ENCODE peak calls at places on chromosomes 3 and 15, in ten cellular contexts. E is kidney; J is body of pancreas; Q is WTC11; L is CD4-positive, alpha-beta T cell; P is HFFc6; R is tibial nerve; G is adrenal gland; M is sigmoid colon; H is H9. C is an unnamed sample.

GRCh38 chr15:69074011-69074842 is 59.7 kb downstream of the NOX5 start:
- DNase-seq in E (peak; percentile 84), J (peak; percentile 65), Q (peak; percentile 69), L (no peak), P (peak; percentile 24), R (no peak), G (peak; percentile 72), M (peak; percentile 69), H (peak; percentile 76), C (peak; percentile 34)

GRCh38 chr15:51076142-51076897 is 18.4 kb downstream of the TNFAIP8L3 start:
- DNase-seq in E (no peak), J (no peak), Q (no peak), L (no peak), P (no peak), R (no peak), G (no peak), M (no peak), H (no peak), C (no peak)

GRCh38 chr3:70393881-70394612 is 81.6 kb upstream of the MDFIC2 start:
- DNase-seq in E (no peak), J (peak; percentile 67), Q (no peak), L (no peak), P (no peak), R (no peak), G (no peak), M (no peak), H (no peak), C (no peak)

GRCh38 chr15:98649996-98650870 is 1.9 kb downstream of the IGF1R start:
- DNase-seq in E (peak; percentile 87), J (peak; percentile 68), Q (no peak), L (peak; percentile 55), P (peak; percentile 37), R (no peak), G (peak; percentile 42), M (no peak), H (no peak), C (peak; percentile 27)

GRCh38 chr3:163218336-163218735 is 1721.7 kb downstream of the OTOL1 start:
- DNase-seq in E (no peak), J (no peak), Q (no peak), L (no peak), P (no peak), R (no peak), G (no peak), M (no peak), H (no peak), C (no peak)

GRCh38 chr15:99732711-99733267 is 448 bp downstream of the LYSMD4 start:
- DNase-seq in E (peak; percentile 88), J (peak; percentile 28), Q (no peak), L (no peak), P (no peak), R (peak; percentile 26), G (peak; percentile 48), M (peak; percentile 79), H (no peak), C (peak; percentile 28)

GRCh38 chr3:22157848-22158247 is 406.8 kb upstream of the ZNF385D start:
- DNase-seq in E (no peak), J (no peak), Q (no peak), L (no peak), P (no peak), R (no peak), G (no peak), M (no peak), H (no peak), C (no peak)

GRCh38 chr3:184788751-184789150 is 23.2 kb upstream of the VPS8 start:
- DNase-seq in E (no peak), J (no peak), Q (no peak), L (no peak), P (no peak), R (no peak), G (no peak), M (no peak), H (no peak), C (no peak)

GRCh38 chr15:85746641-85747040 is 48.1 kb downstream of the KLHL25 start:
- DNase-seq in E (no peak), J (no peak), Q (no peak), L (no peak), P (no peak), R (no peak), G (peak; percentile 3), M (peak; percentile 51), H (no peak), C (no peak)

GRCh38 chr3:73656241-73656890 is 31.6 kb upstream of the PDZRN3 start:
- DNase-seq in E (no peak), J (no peak), Q (no peak), L (no peak), P (peak; percentile 73), R (no peak), G (no peak), M (no peak), H (no peak), C (no peak)

GRCh38 chr3:29440321-29441019 is 159.6 kb downstream of the RBMS3 start:
- DNase-seq in E (peak; percentile 41), J (peak; percentile 11), Q (no peak), L (no peak), P (no peak), R (no peak), G (no peak), M (no peak), H (no peak), C (no peak)

GRCh38 chr3:103787879-103788278 is 1353.1 kb downstream of the ZPLD1 start:
- DNase-seq in E (no peak), J (no peak), Q (no peak), L (no peak), P (no peak), R (no peak), G (no peak), M (no peak), H (no peak), C (no peak)

GRCh38 chr3:80263260-80263659 is 495.5 kb upstream of the ROBO1 start:
- DNase-seq in E (no peak), J (no peak), Q (no peak), L (no peak), P (no peak), R (no peak), G (no peak), M (no peak), H (no peak), C (no peak)

GRCh38 chr3:150875548-150875947 is 29.7 kb downstream of the MINDY4B start:
- DNase-seq in E (no peak), J (no peak), Q (no peak), L (no peak), P (no peak), R (no peak), G (no peak), M (no peak), H (no peak), C (no peak)

GRCh38 chr3:124731760-124732159 is 1.5 kb downstream of the UMPS start:
- DNase-seq in E (no peak), J (no peak), Q (no peak), L (no peak), P (no peak), R (no peak), G (no peak), M (no peak), H (no peak), C (no peak)

GRCh38 chr3:124730920-124731297 is 657 bp downstream of the UMPS start:
- DNase-seq in E (no peak), J (no peak), Q (no peak), L (no peak), P (no peak), R (no peak), G (no peak), M (no peak), H (no peak), C (no peak)

GRCh38 chr3:124730129-124730919 is at the start of gene UMPS:
- DNase-seq in E (peak; percentile 97), J (peak; percentile 95), Q (peak; percentile 84), L (peak; percentile 90), P (peak; percentile 70), R (peak; percentile 76), G (peak; percentile 92), M (peak; percentile 94), H (peak; percentile 91), C (peak; percentile 81)
- TF ChIP-seq CTCF in E (no peak), J (no peak), Q (no peak), L (no peak), P (no peak), R (no peak), G (no peak), M (no peak), H (no peak), C (no peak)

GRCh38 chr3:147384210-147385058 is 21.9 kb downstream of the ZIC4 start:
- DNase-seq in E (no peak), J (no peak), Q (peak; percentile 91), L (no peak), P (no peak), R (no peak), G (no peak), M (no peak), H (peak; percentile 86), C (no peak)
- TF ChIP-seq CTCF in E (no peak), J (no peak), Q (peak; percentile 57), L (no peak), P (peak; percentile 68), R (no peak), G (no peak), M (no peak), H (peak; percentile 84), C (peak; percentile 46)

DNA sequence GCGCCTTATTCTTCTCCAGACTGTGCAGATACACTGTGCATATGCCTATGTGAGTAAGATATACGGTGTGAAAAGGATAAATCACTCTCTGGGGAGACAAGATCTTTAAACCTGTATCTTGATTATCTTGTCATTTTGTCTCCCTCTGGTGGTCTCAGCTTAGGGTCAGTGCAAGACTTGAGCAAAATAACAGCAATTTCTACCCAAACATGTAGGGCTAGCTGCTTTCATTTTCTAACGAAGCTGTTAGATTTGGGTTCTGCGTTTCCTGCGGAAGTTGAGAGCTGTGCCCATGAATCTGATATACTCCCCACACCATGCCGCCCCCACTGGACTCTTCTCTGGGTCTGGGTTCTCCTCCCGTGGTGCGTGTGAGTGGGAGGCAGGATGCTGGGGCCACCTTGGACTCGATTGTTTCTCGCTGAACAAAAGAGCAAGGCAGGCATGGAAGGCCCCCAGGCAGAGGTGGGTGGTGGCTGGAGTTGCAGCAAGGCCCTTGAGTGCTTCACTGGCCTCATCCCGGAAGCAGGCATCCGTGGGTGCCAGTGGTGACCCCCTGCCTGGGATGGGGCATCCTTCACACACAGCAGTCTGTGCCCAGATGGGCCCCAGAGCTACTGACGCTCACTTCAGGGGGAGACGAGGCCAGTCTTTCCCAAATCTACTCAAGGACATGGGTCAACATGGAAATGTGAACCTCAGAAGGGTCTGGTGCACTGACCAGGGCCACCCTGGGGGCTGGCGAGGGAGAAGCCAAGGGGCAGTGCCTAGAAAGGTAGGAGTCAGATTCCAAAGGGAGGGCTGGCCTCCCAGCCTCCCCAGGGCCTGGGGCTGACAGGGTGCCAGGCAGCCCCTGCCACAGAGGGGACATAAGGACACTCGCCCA is 179.6 kb downstream of the NSMCE3 start:
- DNase-seq in E (no peak), J (no peak), Q (no peak), L (no peak), P (no peak), R (no peak), G (no peak), M (peak; percentile 47), H (no peak), C (no peak)
- TF ChIP-seq CTCF in E (no peak), J (no peak), Q (no peak), L (no peak), P (no peak), R (no peak), G (no peak), M (no peak), H (peak; percentile 65), C (no peak)

DNA sequence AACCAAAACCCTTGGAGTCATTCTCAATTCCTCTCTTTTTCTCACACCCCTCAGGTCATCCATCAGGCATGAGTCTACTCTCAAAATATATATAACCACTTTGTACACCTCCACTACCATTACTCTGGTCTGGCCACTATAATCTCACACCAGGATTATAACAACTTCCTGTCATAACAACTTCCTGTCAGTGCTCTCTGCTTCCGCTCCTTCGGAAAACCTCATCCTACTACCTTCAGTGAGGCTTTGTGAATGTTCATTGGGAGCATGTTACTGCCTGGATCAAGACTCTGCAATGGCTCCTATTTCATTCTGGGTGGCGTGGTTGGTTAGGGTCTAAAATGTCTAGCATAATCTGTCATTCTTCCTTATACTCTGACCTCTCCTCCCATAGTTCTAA is 447.4 kb downstream of the MAGI1 start:
- DNase-seq in E (no peak), J (no peak), Q (no peak), L (no peak), P (no peak), R (no peak), G (no peak), M (no peak), H (no peak), C (no peak)
- TF ChIP-seq CTCF in E (no peak), J (no peak), Q (no peak), L (no peak), P (no peak), R (no peak), G (no peak), M (no peak), H (no peak), C (no peak)

C was measured in progenitor cell of endocrine pancreas.